ENCODE peak calls at places on chromosome 9, in seven cellular contexts. J is kidney, V is uterus, U is body of pancreas, W is pancreas, R is spleen, H is psoas muscle. O is an unnamed sample. For H3K4me1, the result is how much of the 10 kb centered on the place peaks cover.

GRCh38 chr9:134178781-134179551 is 14.6 kb upstream of the RNU6ATAC start:
- DNase-seq in H (peak), J (peak), R (peak), U (peak), V (peak), W (peak), O (peak)

GRCh38 chr9:102631559-102631958 is 363.6 kb upstream of the CYLC2 start:
- DNase-seq in R (no peak), V (no peak), J (no peak), U (no peak), H (no peak), W (no peak), O (no peak)

GRCh38 chr9:123715258-123715657 is 214.7 kb downstream of the DENND1A start:
- DNase-seq in J (no peak), W (no peak), U (no peak), R (no peak), V (no peak), H (no peak), O (no peak)

GRCh38 chr9:135820661-135821060 is 86.7 kb downstream of the CAMSAP1 start:
- DNase-seq in H (no peak), J (no peak), U (no peak), W (no peak), R (no peak), V (no peak), O (peak)

GRCh38 chr9:75992480-75993206 is 102.2 kb downstream of the PCSK5 start:
- DNase-seq in R (no peak), U (no peak), H (no peak), W (no peak), J (no peak), V (no peak), O (no peak)

GRCh38 chr9:82781965-82782392 is 281.0 kb downstream of the RASEF start:
- DNase-seq in H (no peak), V (no peak), J (no peak), R (no peak), U (no peak), W (no peak), O (no peak)

GRCh38 chr9:89625721-89626687 is 21.2 kb downstream of the GADD45G start:
- DNase-seq in V (no peak), H (no peak), R (no peak), W (peak), J (peak), U (no peak), O (no peak)

GRCh38 chr9:109733690-109734089 is 46.3 kb upstream of the PALM2AKAP2 start:
- DNase-seq in J (no peak), U (no peak), V (no peak), R (no peak), H (no peak), W (no peak), O (no peak)

GRCh38 chr9:68999393-69000105 is 14.4 kb downstream of the PRKACG start:
- DNase-seq in U (peak), W (peak), R (peak), J (no peak), H (no peak), V (peak), O (no peak)

GRCh38 chr9:98109052-98109451 is 10.0 kb downstream of the TRIM14 start:
- DNase-seq in R (peak), W (no peak), J (peak), H (no peak), V (no peak), U (no peak), O (no peak)

GRCh38 chr9:116115731-116116353 is 37.7 kb upstream of the PAPPA start:
- DNase-seq in V (no peak), J (no peak), U (no peak), W (no peak), H (no peak), R (no peak), O (no peak)

GRCh38 chr9:108245331-108245730 is 610.5 kb downstream of the ACTL7B start:
- DNase-seq in V (no peak), J (no peak), U (no peak), W (no peak), H (no peak), R (no peak), O (no peak)

GRCh38 chr9:130313103-130313858 is 47.7 kb downstream of the HMCN2 start:
- DNase-seq in U (no peak), V (no peak), J (peak), R (no peak), H (no peak), W (no peak), O (no peak)

GRCh38 chr9:69028754-69029153 is 6.8 kb upstream of the FXN start:
- DNase-seq in U (no peak), R (no peak), V (no peak), W (no peak), H (no peak), J (no peak), O (no peak)

GRCh38 chr9:131886839-131887238 is 147.0 kb upstream of the RAPGEF1 start:
- DNase-seq in R (no peak), J (no peak), H (no peak), W (no peak), U (no peak), V (no peak), O (no peak)

GRCh38 chr9:124302921-124303320 is 45.2 kb downstream of the NEK6 start:
- DNase-seq in V (no peak), U (no peak), W (no peak), R (no peak), J (no peak), H (no peak), O (no peak)

GRCh38 chr9:36896296-36896695 is 137.8 kb downstream of the PAX5 start:
- DNase-seq in R (no peak), W (no peak), U (no peak), H (no peak), V (no peak), J (no peak), O (no peak)

GRCh38 chr9:34250721-34251120 is 71.9 kb downstream of the UBAP1 start:
- DNase-seq in J (no peak), W (no peak), U (no peak), R (no peak), H (no peak), V (no peak), O (no peak)

GRCh38 chr9:94819161-94819677 is 92.7 kb downstream of the AOPEP start:
- DNase-seq in V (no peak), H (no peak), R (no peak), U (no peak), W (no peak), J (peak), O (no peak)

GRCh38 chr9:130391863-130392262 is 52.9 kb upstream of the ASS1 start:
- DNase-seq in H (no peak), R (no peak), V (no peak), J (no peak), U (no peak), W (no peak), O (no peak)

GRCh38 chr9:113566011-113566711 is 102.6 kb downstream of the RGS3 start:
- DNase-seq in J (no peak), V (peak), W (no peak), U (no peak), H (no peak), R (peak), O (peak)

GRCh38 chr9:135975834-135976233 is 14.7 kb upstream of the UBAC1 start:
- DNase-seq in U (no peak), J (no peak), W (no peak), R (no peak), V (no peak), H (no peak), O (no peak)

GRCh38 chr9:98168952-98169488 is 23.4 kb downstream of the CORO2A start:
- DNase-seq in W (no peak), U (no peak), R (peak), H (no peak), J (no peak), V (no peak), O (no peak)

GRCh38 chr9:85142461-85143401 is 473.2 kb downstream of the NTRK2 start:
- DNase-seq in J (no peak), R (no peak), U (peak), H (peak), W (peak), V (no peak), O (no peak)

GRCh38 chr9:129253820-129254381 is 75.8 kb upstream of the IER5L start:
- DNase-seq in V (peak), R (peak), U (peak), W (peak), J (peak), H (peak), O (peak)

GRCh38 chr9:127991017-127991756 is 10.4 kb upstream of the EEIG1 start:
- DNase-seq in V (no peak), H (no peak), J (no peak), U (peak), W (peak), R (no peak), O (no peak)

GRCh38 chr9:114709636-114710035 is 27.6 kb upstream of the TEX48 start:
- DNase-seq in H (no peak), J (no peak), R (no peak), V (no peak), W (no peak), U (no peak), O (no peak)

GRCh38 chr9:129868571-129869486 is 33.6 kb downstream of the USP20 start:
- DNase-seq in W (no peak), R (peak), J (peak), H (peak), U (no peak), V (no peak), O (no peak)

GRCh38 chr9:101442248-101443136 is 6.9 kb upstream of the ALDOB start:
- DNase-seq in W (peak), J (no peak), U (peak), H (no peak), R (no peak), V (no peak), O (no peak)

GRCh38 chr9:35907732-35908483 is 1.4 kb upstream of the SPAAR start:
- DNase-seq in H (peak), U (peak), J (peak), V (peak), R (no peak), W (peak), O (peak)

GRCh38 chr9:91483189-91483691 is 59.6 kb upstream of the NFIL3 start:
- DNase-seq in W (no peak), H (no peak), J (no peak), R (no peak), V (no peak), U (no peak), O (no peak)

DNA sequence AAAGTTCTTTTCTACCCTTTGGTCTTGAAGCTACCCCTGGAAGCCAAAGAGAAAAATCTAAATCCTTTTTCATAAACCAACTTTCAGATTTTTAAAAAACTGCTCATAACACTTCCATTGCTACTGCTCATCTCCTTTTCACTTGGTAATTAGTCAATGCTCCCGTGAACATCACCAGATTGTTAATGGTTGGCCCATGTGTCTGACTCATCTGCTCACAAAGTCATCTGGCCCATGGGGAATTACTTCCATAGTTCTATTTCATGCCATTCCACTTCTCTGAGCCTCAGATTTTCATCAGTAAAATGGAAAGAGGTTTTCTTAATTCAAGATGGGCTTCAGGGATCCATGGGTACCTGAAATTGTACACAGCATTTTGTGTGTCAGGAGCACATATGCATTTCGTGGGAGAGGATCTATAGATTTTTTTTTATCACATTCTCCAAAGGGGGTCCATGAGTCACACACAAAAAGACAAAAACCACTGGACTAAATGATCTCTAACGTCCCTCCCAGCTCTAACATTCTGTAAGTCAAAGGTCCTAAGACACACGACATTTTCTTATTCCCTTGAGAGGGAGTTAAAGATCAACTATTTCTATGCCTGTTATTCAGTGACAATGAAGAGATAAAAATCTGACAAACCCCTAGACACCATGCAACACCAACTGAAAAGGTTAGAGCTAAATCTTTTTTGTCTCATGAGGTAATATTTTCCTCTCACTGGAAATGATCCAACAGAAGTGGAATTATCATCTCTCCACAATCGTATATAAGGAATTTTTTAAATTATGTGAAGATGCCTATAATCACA is 75.4 kb downstream of the TEX10 start:
- DNase-seq in V (no peak), W (no peak), R (no peak), H (no peak), U (no peak), J (no peak), O (no peak)
- H3K4me1 ChIP-seq in V (under half), W (under half), R (under half), H (under half), U (under half), J (under half), O (under half)

DNA sequence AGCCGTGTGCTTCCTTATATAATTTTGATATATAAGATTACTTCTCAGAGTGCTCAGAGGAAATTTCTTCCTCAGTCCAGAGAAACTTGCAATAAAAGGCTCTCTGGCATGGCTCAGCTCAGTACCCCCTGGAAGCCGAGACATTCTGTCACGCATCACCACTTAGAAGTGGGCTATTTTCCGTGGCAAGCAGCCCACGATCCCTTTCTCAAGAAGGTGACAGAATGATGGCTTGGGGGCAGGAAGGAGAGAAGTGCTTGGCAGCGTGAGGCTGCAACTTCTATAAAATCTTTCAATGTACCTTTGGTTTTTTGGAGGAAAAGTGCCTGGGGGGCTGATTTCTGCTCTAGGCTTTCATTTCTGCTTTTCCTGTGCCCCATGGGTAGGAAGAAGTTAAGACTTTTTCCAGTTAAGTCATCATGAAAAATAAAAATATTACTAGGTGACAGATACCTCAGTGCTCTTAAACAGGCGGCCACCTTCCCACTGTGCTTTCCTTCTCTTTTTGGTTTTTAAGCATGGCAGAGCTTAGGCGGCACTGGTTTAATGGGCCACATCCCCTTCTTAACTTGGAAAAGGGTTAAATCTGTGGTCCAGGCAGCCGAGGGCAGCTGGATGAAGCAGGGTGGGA is 104.6 kb downstream of the MVB12B start:
- DNase-seq in V (no peak), W (no peak), J (no peak), H (no peak), U (no peak), R (no peak), O (no peak)
- H3K27ac ChIP-seq in V (no peak), W (no peak), J (no peak), H (no peak), U (no peak), R (no peak), O (no peak)

GRCh38 chr9:4293293-4293931 is 6.5 kb downstream of the GLIS3 start:
- DNase-seq in W (no peak), J (no peak), V (no peak), R (no peak), U (no peak), H (no peak), O (no peak)

GRCh38 chr9:4289411-4290380 is 10.2 kb downstream of the GLIS3 start:
- DNase-seq in H (no peak), U (no peak), J (no peak), V (no peak), R (no peak), W (no peak), O (no peak)

GRCh38 chr9:4287886-4288588 is 11.8 kb downstream of the GLIS3 start:
- DNase-seq in W (no peak), V (no peak), R (no peak), U (no peak), J (no peak), H (no peak), O (no peak)

GRCh38 chr9:4292781-4293180 is 7.1 kb downstream of the GLIS3 start:
- DNase-seq in W (no peak), R (no peak), U (no peak), H (no peak), V (no peak), J (no peak), O (no peak)

DNA sequence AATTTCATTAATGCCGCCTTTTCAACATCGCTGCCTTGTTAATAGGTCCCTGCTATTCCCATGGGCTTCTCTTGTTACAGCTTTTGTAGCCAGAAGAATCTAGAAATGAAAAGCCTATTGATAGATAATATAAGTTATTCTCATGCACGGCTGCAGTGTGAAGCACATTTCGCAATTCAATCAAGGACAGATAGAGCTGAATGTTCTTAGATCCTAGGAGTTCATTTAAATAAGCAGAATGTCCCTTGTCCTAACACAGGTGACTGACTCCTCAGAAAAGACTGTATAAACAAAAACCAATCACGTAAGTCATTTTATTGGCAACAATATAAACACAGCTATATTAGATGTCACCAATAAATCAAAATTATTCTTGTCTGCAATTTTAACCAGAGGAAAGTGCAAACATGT is 9.4 kb downstream of the GLIS3 start:
- DNase-seq in U (no peak), V (no peak), H (no peak), R (no peak), W (no peak), J (no peak), O (no peak)
- TF ChIP-seq CTCF in U (no peak), V (no peak), H (no peak), R (no peak), W (no peak), J (no peak), O (no peak)

GRCh38 chr9:112129246-112129645 is 45.9 kb downstream of the SUSD1 start:
- DNase-seq in W (no peak), V (no peak), H (no peak), R (no peak), U (no peak), J (no peak), O (no peak)
- H3K4me1 ChIP-seq in W (under half), V (under half), H (under half), R (under half), U (under half), J (under half), O (under half)